ENCODE peak calls at places on chromosomes 6 and 20, in four cellular contexts. N, G, C and X are unnamed samples.
A peak's percentile ranks its signal among the peaks of the same experiment; 100 is the strongest.

GRCh38 chr6:150566486-150566885 is 33.2 kb upstream of the PLEKHG1 start:
- DNase-seq in N (no peak), G (no peak), C (no peak), X (no peak)

GRCh38 chr6:43833223-43833995 is 63.4 kb downstream of the VEGFA start:
- DNase-seq in N (no peak), G (no peak), C (peak; percentile 68), X (no peak)

GRCh38 chr20:21099653-21100589 is 6.2 kb downstream of the LINC00237 start:
- DNase-seq in N (peak; percentile 17), G (peak; percentile 55), C (no peak), X (no peak)

GRCh38 chr6:44072452-44072958 is 54.7 kb downstream of the MRPL14 start:
- DNase-seq in N (no peak), G (no peak), C (no peak), X (no peak)

GRCh38 chr20:18543932-18544331 is 23.3 kb upstream of the SMIM26 start:
- DNase-seq in N (no peak), G (no peak), C (no peak), X (no peak)

GRCh38 chr6:147497472-147497871 is 11.0 kb upstream of the SAMD5 start:
- DNase-seq in N (no peak), G (no peak), C (no peak), X (no peak)

GRCh38 chr20:5674176-5674660 is 76.0 kb upstream of the SHLD1 start:
- DNase-seq in N (no peak), G (no peak), C (no peak), X (no peak)

GRCh38 chr6:2245954-2246863 is 804 bp upstream of the GMDS start:
- DNase-seq in N (peak; percentile 64), G (peak; percentile 32), C (peak; percentile 53), X (peak; percentile 39)

GRCh38 chr6:28142446-28142845 is 763 bp downstream of the ZKSCAN8 start:
- DNase-seq in N (no peak), G (no peak), C (peak; percentile 21), X (no peak)

GRCh38 chr20:33669873-33670640 is 3.3 kb downstream of the ACTL10 start:
- DNase-seq in N (no peak), G (no peak), C (no peak), X (no peak)

GRCh38 chr20:59829415-59830106 is 103.9 kb downstream of the SYCP2 start:
- DNase-seq in N (no peak), G (no peak), C (no peak), X (no peak)

GRCh38 chr6:32554269-32554919 is 24.3 kb upstream of the HLA-DRB5 start:
- DNase-seq in N (no peak), G (no peak), C (no peak), X (no peak)

GRCh38 chr20:1388706-1389483 is 4.0 kb downstream of the FKBP1A start:
- DNase-seq in N (no peak), G (no peak), C (no peak), X (no peak)

GRCh38 chr6:162625846-162626540 is 101.6 kb downstream of the PRKN start:
- DNase-seq in N (no peak), G (no peak), C (no peak), X (no peak)

GRCh38 chr6:119301429-119301828 is 48.1 kb downstream of the MAN1A1 start:
- DNase-seq in N (no peak), G (no peak), C (no peak), X (no peak)

GRCh38 chr6:112029045-112029822 is 24.7 kb upstream of the CCN6 start:
- DNase-seq in N (peak; percentile 41), G (peak; percentile 65), C (peak; percentile 66), X (peak; percentile 27)

GRCh38 chr6:33633462-33634158 is 12.5 kb downstream of the ITPR3 start:
- DNase-seq in N (peak; percentile 84), G (no peak), C (peak; percentile 76), X (peak; percentile 79)

GRCh38 chr6:73515204-73516101 is 5.4 kb downstream of the EEF1A1 start:
- DNase-seq in N (peak; percentile 31), G (peak; percentile 37), C (peak; percentile 80), X (peak; percentile 54)

GRCh38 chr6:53651764-53652401 is 13.7 kb downstream of the KLHL31 start:
- DNase-seq in N (peak; percentile 53), G (peak; percentile 17), C (peak; percentile 72), X (peak; percentile 25)

GRCh38 chr6:124676033-124676432 is 286.2 kb upstream of the RNF217 start:
- DNase-seq in N (no peak), G (no peak), C (peak; percentile 72), X (no peak)